ENCODE peak calls at places on chromosomes 6 and 20, in seven cellular contexts. One of them, this sample, is unnamed.
A peak's percentile ranks its signal among the peaks of the same experiment; 100 is the strongest.

GRCh38 chr20:35773154-35773751 is 1.4 kb downstream of the PHF20 start:
- DNase-seq in SK-N-SH: no peak
- DNase-seq in K562: peak; percentile 27
- DNase-seq in kidney epithelial cell: no peak
- DNase-seq in heart left ventricle: peak; percentile 39
- DNase-seq in foreskin fibroblast: peak; percentile 29
- DNase-seq in CD8-positive, alpha-beta T cell: peak; percentile 42
- DNase-seq in this sample: no peak

GRCh38 chr20:38222231-38222922 is 38.2 kb downstream of the KIAA1755 start:
- DNase-seq in SK-N-SH: peak; percentile 84
- DNase-seq in K562: peak; percentile 83
- DNase-seq in kidney epithelial cell: no peak
- DNase-seq in heart left ventricle: peak; percentile 66
- DNase-seq in foreskin fibroblast: peak; percentile 77
- DNase-seq in CD8-positive, alpha-beta T cell: no peak
- DNase-seq in this sample: no peak

GRCh38 chr6:148817689-148818088 is 70.9 kb downstream of the UST start:
- DNase-seq in SK-N-SH: no peak
- DNase-seq in K562: no peak
- DNase-seq in kidney epithelial cell: no peak
- DNase-seq in heart left ventricle: no peak
- DNase-seq in foreskin fibroblast: no peak
- DNase-seq in CD8-positive, alpha-beta T cell: no peak
- DNase-seq in this sample: no peak

GRCh38 chr6:72861935-72862432 is 240.1 kb downstream of the KCNQ5 start:
- DNase-seq in SK-N-SH: no peak
- DNase-seq in K562: no peak
- DNase-seq in kidney epithelial cell: no peak
- DNase-seq in heart left ventricle: no peak
- DNase-seq in foreskin fibroblast: peak; percentile 76
- DNase-seq in CD8-positive, alpha-beta T cell: no peak
- DNase-seq in this sample: peak; percentile 47

GRCh38 chr6:142570221-142570671 is 268.4 kb downstream of the ADGRG6 start:
- DNase-seq in SK-N-SH: no peak
- DNase-seq in K562: no peak
- DNase-seq in kidney epithelial cell: peak; percentile 72
- DNase-seq in heart left ventricle: no peak
- DNase-seq in foreskin fibroblast: peak; percentile 44
- DNase-seq in CD8-positive, alpha-beta T cell: no peak
- DNase-seq in this sample: no peak

GRCh38 chr6:9697263-9697931 is 717.5 kb downstream of the TFAP2A start:
- DNase-seq in SK-N-SH: no peak
- DNase-seq in K562: no peak
- DNase-seq in kidney epithelial cell: no peak
- DNase-seq in heart left ventricle: no peak
- DNase-seq in foreskin fibroblast: no peak
- DNase-seq in CD8-positive, alpha-beta T cell: no peak
- DNase-seq in this sample: no peak

GRCh38 chr20:50369225-50370035 is 140.8 kb upstream of the PTPN1 start:
- DNase-seq in SK-N-SH: no peak
- DNase-seq in K562: no peak
- DNase-seq in kidney epithelial cell: no peak
- DNase-seq in heart left ventricle: no peak
- DNase-seq in foreskin fibroblast: no peak
- DNase-seq in CD8-positive, alpha-beta T cell: no peak
- DNase-seq in this sample: no peak

GRCh38 chr6:159174263-159174974 is 5.2 kb downstream of the FNDC1 start:
- DNase-seq in SK-N-SH: peak; percentile 82
- DNase-seq in K562: peak; percentile 70
- DNase-seq in kidney epithelial cell: no peak
- DNase-seq in heart left ventricle: peak; percentile 62
- DNase-seq in foreskin fibroblast: peak; percentile 91
- DNase-seq in CD8-positive, alpha-beta T cell: peak; percentile 56
- DNase-seq in this sample: no peak

GRCh38 chr20:10553326-10553984 is 118.3 kb downstream of the SLX4IP start:
- DNase-seq in SK-N-SH: peak; percentile 49
- DNase-seq in K562: peak; percentile 29
- DNase-seq in kidney epithelial cell: peak; percentile 49
- DNase-seq in heart left ventricle: peak; percentile 60
- DNase-seq in foreskin fibroblast: peak; percentile 86
- DNase-seq in CD8-positive, alpha-beta T cell: no peak
- DNase-seq in this sample: peak; percentile 37

GRCh38 chr6:7425808-7426190 is 36.2 kb downstream of the RIOK1 start:
- DNase-seq in SK-N-SH: no peak
- DNase-seq in K562: no peak
- DNase-seq in kidney epithelial cell: no peak
- DNase-seq in heart left ventricle: no peak
- DNase-seq in foreskin fibroblast: no peak
- DNase-seq in CD8-positive, alpha-beta T cell: no peak
- DNase-seq in this sample: no peak

GRCh38 chr6:54718541-54719023 is 128.0 kb upstream of the FAM83B start:
- DNase-seq in SK-N-SH: no peak
- DNase-seq in K562: no peak
- DNase-seq in kidney epithelial cell: no peak
- DNase-seq in heart left ventricle: no peak
- DNase-seq in foreskin fibroblast: no peak
- DNase-seq in CD8-positive, alpha-beta T cell: no peak
- DNase-seq in this sample: no peak

GRCh38 chr20:45041464-45042337 is 59.2 kb downstream of the KCNS1 start:
- DNase-seq in SK-N-SH: no peak
- DNase-seq in K562: no peak
- DNase-seq in kidney epithelial cell: peak; percentile 65
- DNase-seq in heart left ventricle: no peak
- DNase-seq in foreskin fibroblast: peak; percentile 63
- DNase-seq in CD8-positive, alpha-beta T cell: no peak
- DNase-seq in this sample: peak; percentile 48

GRCh38 chr20:1895674-1896496 is 678 bp downstream of the SIRPA start:
- DNase-seq in SK-N-SH: no peak
- DNase-seq in K562: no peak
- DNase-seq in kidney epithelial cell: no peak
- DNase-seq in heart left ventricle: no peak
- DNase-seq in foreskin fibroblast: no peak
- DNase-seq in CD8-positive, alpha-beta T cell: no peak
- DNase-seq in this sample: no peak

GRCh38 chr6:42021847-42022754 is 28.2 kb upstream of the TAF8 start:
- DNase-seq in SK-N-SH: no peak
- DNase-seq in K562: peak; percentile 1
- DNase-seq in kidney epithelial cell: no peak
- DNase-seq in heart left ventricle: no peak
- DNase-seq in foreskin fibroblast: peak; percentile 55
- DNase-seq in CD8-positive, alpha-beta T cell: peak; percentile 94
- DNase-seq in this sample: no peak

GRCh38 chr20:32457476-32457986 is 99.4 kb downstream of the ASXL1 start:
- DNase-seq in SK-N-SH: peak; percentile 99
- DNase-seq in K562: peak; percentile 29
- DNase-seq in kidney epithelial cell: peak; percentile 58
- DNase-seq in heart left ventricle: peak; percentile 68
- DNase-seq in foreskin fibroblast: peak; percentile 92
- DNase-seq in CD8-positive, alpha-beta T cell: no peak
- DNase-seq in this sample: no peak

GRCh38 chr6:150078788-150079187 is 9.9 kb upstream of the ULBP3 start:
- DNase-seq in SK-N-SH: no peak
- DNase-seq in K562: peak; percentile 26
- DNase-seq in kidney epithelial cell: no peak
- DNase-seq in heart left ventricle: no peak
- DNase-seq in foreskin fibroblast: no peak
- DNase-seq in CD8-positive, alpha-beta T cell: no peak
- DNase-seq in this sample: no peak

GRCh38 chr6:111113731-111114438 is 26.6 kb downstream of the SLC16A10 start:
- DNase-seq in SK-N-SH: peak; percentile 47
- DNase-seq in K562: no peak
- DNase-seq in kidney epithelial cell: no peak
- DNase-seq in heart left ventricle: peak; percentile 33
- DNase-seq in foreskin fibroblast: peak; percentile 6
- DNase-seq in CD8-positive, alpha-beta T cell: peak; percentile 26
- DNase-seq in this sample: no peak

GRCh38 chr6:53795702-53796450 is 1.1 kb downstream of the LRRC1 start:
- DNase-seq in SK-N-SH: peak; percentile 30
- DNase-seq in K562: no peak
- DNase-seq in kidney epithelial cell: no peak
- DNase-seq in heart left ventricle: peak; percentile 35
- DNase-seq in foreskin fibroblast: peak; percentile 40
- DNase-seq in CD8-positive, alpha-beta T cell: no peak
- DNase-seq in this sample: no peak

GRCh38 chr6:62613920-62614319 is 327.9 kb upstream of the KHDRBS2 start:
- DNase-seq in SK-N-SH: no peak
- DNase-seq in K562: no peak
- DNase-seq in kidney epithelial cell: no peak
- DNase-seq in heart left ventricle: no peak
- DNase-seq in foreskin fibroblast: no peak
- DNase-seq in CD8-positive, alpha-beta T cell: no peak
- DNase-seq in this sample: no peak

GRCh38 chr6:89412071-89413005 is at the start of gene RRAGD:
- DNase-seq in SK-N-SH: peak; percentile 91
- DNase-seq in K562: peak; percentile 39
- DNase-seq in kidney epithelial cell: no peak
- DNase-seq in heart left ventricle: peak; percentile 76
- DNase-seq in foreskin fibroblast: peak; percentile 51
- DNase-seq in CD8-positive, alpha-beta T cell: peak; percentile 67
- DNase-seq in this sample: no peak

DNA sequence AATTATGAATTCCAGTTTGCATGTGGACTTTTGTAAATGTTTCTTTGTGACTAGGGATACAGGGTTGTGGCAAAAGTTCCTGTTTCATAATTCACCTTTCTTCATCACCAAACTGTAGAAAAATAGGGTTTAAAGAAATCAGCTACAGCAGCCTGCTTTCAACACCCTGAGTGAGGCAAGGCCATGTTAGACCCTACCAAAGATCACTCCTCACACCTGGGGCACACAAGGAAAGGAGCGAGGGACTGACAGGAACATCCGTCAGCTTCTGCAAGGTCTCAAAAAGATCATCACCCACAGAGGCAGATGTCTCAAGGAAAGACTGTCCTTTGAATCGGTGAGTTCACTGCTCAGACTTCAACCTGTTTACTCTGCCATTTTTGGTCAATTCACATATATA is 10.5 kb upstream of the STX11 start:
- DNase-seq in SK-N-SH: no peak
- DNase-seq in K562: no peak
- DNase-seq in kidney epithelial cell: no peak
- DNase-seq in heart left ventricle: no peak
- DNase-seq in foreskin fibroblast: no peak
- DNase-seq in CD8-positive, alpha-beta T cell: no peak
- DNase-seq in this sample: no peak
- H3K4me3 ChIP-seq in SK-N-SH: no peak overlapping the region
- H3K4me3 ChIP-seq in K562: no peak overlapping the region
- H3K4me3 ChIP-seq in kidney epithelial cell: no peak overlapping the region
- H3K4me3 ChIP-seq in heart left ventricle: no peak overlapping the region
- H3K4me3 ChIP-seq in foreskin fibroblast: no peak overlapping the region
- H3K4me3 ChIP-seq in CD8-positive, alpha-beta T cell: no peak overlapping the region
- H3K4me3 ChIP-seq in this sample: no peak overlapping the region

GRCh38 chr6:168563656-168564055 is 122.7 kb downstream of the SMOC2 start:
- DNase-seq in SK-N-SH: no peak
- DNase-seq in K562: no peak
- DNase-seq in kidney epithelial cell: no peak
- DNase-seq in heart left ventricle: no peak
- DNase-seq in foreskin fibroblast: no peak
- DNase-seq in CD8-positive, alpha-beta T cell: no peak
- DNase-seq in this sample: no peak
- TF ChIP-seq CTCF in SK-N-SH: no peak
- TF ChIP-seq CTCF in K562: no peak
- TF ChIP-seq CTCF in kidney epithelial cell: no peak
- TF ChIP-seq CTCF in heart left ventricle: no peak
- TF ChIP-seq CTCF in foreskin fibroblast: no peak
- TF ChIP-seq CTCF in CD8-positive, alpha-beta T cell: no peak
- TF ChIP-seq CTCF in this sample: no peak

GRCh38 chr20:51419646-51420045 is 122.9 kb downstream of the NFATC2 start:
- DNase-seq in SK-N-SH: no peak
- DNase-seq in K562: no peak
- DNase-seq in kidney epithelial cell: no peak
- DNase-seq in heart left ventricle: no peak
- DNase-seq in foreskin fibroblast: no peak
- DNase-seq in CD8-positive, alpha-beta T cell: no peak
- DNase-seq in this sample: no peak
- H3K4me3 ChIP-seq in SK-N-SH: no peak overlapping the region
- H3K4me3 ChIP-seq in K562: no peak overlapping the region
- H3K4me3 ChIP-seq in kidney epithelial cell: no peak overlapping the region
- H3K4me3 ChIP-seq in heart left ventricle: no peak overlapping the region
- H3K4me3 ChIP-seq in foreskin fibroblast: no peak overlapping the region
- H3K4me3 ChIP-seq in CD8-positive, alpha-beta T cell: no peak overlapping the region
- H3K4me3 ChIP-seq in this sample: no peak overlapping the region

DNA sequence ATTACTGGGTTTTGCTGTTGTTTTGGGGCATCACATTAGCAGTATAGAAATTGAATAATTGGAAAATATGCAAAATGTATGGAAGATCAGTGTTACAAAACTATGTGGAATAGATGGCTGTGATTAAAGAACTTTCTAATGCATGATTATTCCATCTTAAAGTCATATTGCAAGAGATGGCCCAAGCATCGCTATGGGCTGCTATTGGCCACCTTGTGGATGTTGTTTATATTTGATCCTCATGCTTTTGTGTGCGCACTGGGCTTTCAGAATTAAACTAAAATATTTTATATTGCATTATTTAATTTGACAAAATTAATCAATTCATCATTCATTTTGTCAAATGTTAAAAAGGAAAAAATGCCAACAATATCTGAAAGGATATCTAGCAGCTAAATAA is 16.1 kb upstream of the HMGN3 start:
- DNase-seq in SK-N-SH: no peak
- DNase-seq in K562: no peak
- DNase-seq in kidney epithelial cell: no peak
- DNase-seq in heart left ventricle: no peak
- DNase-seq in foreskin fibroblast: no peak
- DNase-seq in CD8-positive, alpha-beta T cell: no peak
- DNase-seq in this sample: no peak
- TF ChIP-seq CTCF in SK-N-SH: no peak
- TF ChIP-seq CTCF in K562: no peak
- TF ChIP-seq CTCF in kidney epithelial cell: no peak
- TF ChIP-seq CTCF in heart left ventricle: no peak
- TF ChIP-seq CTCF in foreskin fibroblast: no peak
- TF ChIP-seq CTCF in CD8-positive, alpha-beta T cell: no peak
- TF ChIP-seq CTCF in this sample: no peak

GRCh38 chr6:74356385-74356784 is 660.4 kb downstream of the CD109 start:
- DNase-seq in SK-N-SH: no peak
- DNase-seq in K562: no peak
- DNase-seq in kidney epithelial cell: no peak
- DNase-seq in heart left ventricle: no peak
- DNase-seq in foreskin fibroblast: peak; percentile 72
- DNase-seq in CD8-positive, alpha-beta T cell: no peak
- DNase-seq in this sample: no peak

GRCh38 chr6:74362391-74362790 is 666.4 kb downstream of the CD109 start:
- DNase-seq in SK-N-SH: no peak
- DNase-seq in K562: no peak
- DNase-seq in kidney epithelial cell: no peak
- DNase-seq in heart left ventricle: no peak
- DNase-seq in foreskin fibroblast: peak; percentile 27
- DNase-seq in CD8-positive, alpha-beta T cell: no peak
- DNase-seq in this sample: no peak

GRCh38 chr6:74357329-74357728 is 661.3 kb downstream of the CD109 start:
- DNase-seq in SK-N-SH: no peak
- DNase-seq in K562: no peak
- DNase-seq in kidney epithelial cell: no peak
- DNase-seq in heart left ventricle: no peak
- DNase-seq in foreskin fibroblast: peak; percentile 66
- DNase-seq in CD8-positive, alpha-beta T cell: no peak
- DNase-seq in this sample: no peak
- H3K4me3 ChIP-seq in SK-N-SH: no peak overlapping the region
- H3K4me3 ChIP-seq in K562: no peak overlapping the region
- H3K4me3 ChIP-seq in kidney epithelial cell: no peak overlapping the region
- H3K4me3 ChIP-seq in heart left ventricle: no peak overlapping the region
- H3K4me3 ChIP-seq in foreskin fibroblast: no peak overlapping the region
- H3K4me3 ChIP-seq in CD8-positive, alpha-beta T cell: no peak overlapping the region
- H3K4me3 ChIP-seq in this sample: no peak overlapping the region

This sample was measured in HFF-Myc.